ENCODE peak calls at places on chromosomes 11 and 22, in nine cellular contexts. J is HFF-Myc; G is GM06990; U is kidney; R is omental fat pad; L is IMR-90; B is WTC11; S is A673; M is CD8-positive, alpha-beta T cell. D is an unnamed sample.

GRCh38 chr11:119363081-119363861 is 16.8 kb upstream of the MFRP start:
- DNase-seq in J (no peak), G (no peak), U (peak), R (no peak), L (no peak), B (no peak), S (no peak), M (no peak), D (no peak)

GRCh38 chr11:67400251-67400941 is 1.3 kb downstream of the PPP1CA start:
- DNase-seq in J (no peak), G (no peak), U (no peak), R (no peak), L (no peak), B (no peak), S (no peak), M (no peak), D (no peak)

GRCh38 chr11:2179516-2179915 is 7.9 kb upstream of the TH start:
- DNase-seq in J (no peak), G (no peak), U (no peak), R (no peak), L (no peak), B (no peak), S (no peak), M (no peak), D (no peak)

GRCh38 chr22:27719033-27719341 is 82.6 kb downstream of the MN1 start:
- DNase-seq in J (no peak), G (no peak), U (no peak), R (no peak), L (no peak), B (no peak), S (no peak), M (no peak), D (no peak)

GRCh38 chr22:22061085-22062077 is 78.8 kb upstream of the TOP3B start:
- DNase-seq in J (no peak), G (no peak), U (no peak), R (no peak), L (peak), B (no peak), S (peak), M (no peak), D (no peak)

GRCh38 chr11:33652001-33652400 is 48.6 kb downstream of the C11orf91 start:
- DNase-seq in J (no peak), G (no peak), U (no peak), R (no peak), L (peak), B (no peak), S (no peak), M (no peak), D (no peak)

GRCh38 chr11:888290-889212 is 22.1 kb downstream of the CHID1 start:
- DNase-seq in J (no peak), G (no peak), U (no peak), R (no peak), L (no peak), B (no peak), S (no peak), M (no peak), D (no peak)

GRCh38 chr11:111840143-111840542 is 31.2 kb downstream of the ALG9 start:
- DNase-seq in J (no peak), G (no peak), U (no peak), R (no peak), L (no peak), B (no peak), S (no peak), M (no peak), D (no peak)

GRCh38 chr11:87463486-87464102 is 425.9 kb downstream of the TMEM135 start:
- DNase-seq in J (no peak), G (no peak), U (no peak), R (no peak), L (peak), B (peak), S (peak), M (no peak), D (no peak)

GRCh38 chr11:18132341-18132740 is at the start of gene MRGPRX3:
- DNase-seq in J (no peak), G (no peak), U (no peak), R (no peak), L (no peak), B (no peak), S (no peak), M (no peak), D (no peak)

GRCh38 chr11:19432370-19433163 is 191.8 kb upstream of the E2F8 start:
- DNase-seq in J (peak), G (peak), U (no peak), R (no peak), L (peak), B (no peak), S (no peak), M (no peak), D (no peak)

GRCh38 chr11:132772712-132773545 is 759.4 kb downstream of the OPCML start:
- DNase-seq in J (no peak), G (no peak), U (no peak), R (no peak), L (no peak), B (no peak), S (peak), M (no peak), D (no peak)

GRCh38 chr22:41284465-41284864 is 1.5 kb downstream of the RANGAP1 start:
- DNase-seq in J (no peak), G (no peak), U (no peak), R (no peak), L (no peak), B (no peak), S (no peak), M (no peak), D (no peak)

GRCh38 chr11:72925656-72926055 is 111.4 kb downstream of the ATG16L2 start:
- DNase-seq in J (no peak), G (no peak), U (no peak), R (no peak), L (no peak), B (no peak), S (no peak), M (no peak), D (no peak)

GRCh38 chr11:93659216-93659615 is 2.3 kb upstream of the CEP295 start:
- DNase-seq in J (no peak), G (no peak), U (no peak), R (no peak), L (no peak), B (no peak), S (no peak), M (no peak), D (no peak)

GRCh38 chr22:40676644-40677043 is 2.6 kb upstream of the MCHR1 start:
- DNase-seq in J (no peak), G (no peak), U (no peak), R (no peak), L (no peak), B (no peak), S (no peak), M (no peak), D (no peak)

GRCh38 chr11:20397281-20397680 is 9.8 kb downstream of the PRMT3 start:
- DNase-seq in J (peak), G (peak), U (no peak), R (no peak), L (peak), B (no peak), S (peak), M (no peak), D (no peak)

GRCh38 chr11:57779275-57779674 is 17.7 kb downstream of the CTNND1 start:
- DNase-seq in J (no peak), G (no peak), U (no peak), R (no peak), L (peak), B (peak), S (no peak), M (no peak), D (no peak)

GRCh38 chr11:72758690-72759389 is 6.6 kb upstream of the ARAP1 start:
- DNase-seq in J (no peak), G (no peak), U (peak), R (no peak), L (peak), B (no peak), S (peak), M (no peak), D (no peak)

GRCh38 chr11:130112071-130112830 is 42.6 kb downstream of the APLP2 start:
- DNase-seq in J (no peak), G (no peak), U (no peak), R (no peak), L (no peak), B (no peak), S (no peak), M (no peak), D (no peak)

GRCh38 chr11:102006835-102007566 is 40.2 kb upstream of the CFAP300 start:
- DNase-seq in J (no peak), G (no peak), U (no peak), R (no peak), L (no peak), B (no peak), S (no peak), M (no peak), D (no peak)

GRCh38 chr11:99865951-99866350 is 821.1 kb upstream of the ARHGAP42 start:
- DNase-seq in J (no peak), G (no peak), U (no peak), R (no peak), L (no peak), B (no peak), S (peak), M (no peak), D (no peak)

GRCh38 chr11:119483341-119483880 is 60.4 kb upstream of the THY1 start:
- DNase-seq in J (no peak), G (no peak), U (no peak), R (peak), L (no peak), B (no peak), S (no peak), M (no peak), D (no peak)

GRCh38 chr11:119832536-119832935 is 103.5 kb upstream of the NECTIN1 start:
- DNase-seq in J (peak), G (no peak), U (peak), R (no peak), L (peak), B (no peak), S (no peak), M (no peak), D (no peak)

GRCh38 chr11:10930961-10931760 is 73.3 kb upstream of the ZBED5 start:
- DNase-seq in J (no peak), G (peak), U (peak), R (no peak), L (peak), B (peak), S (peak), M (peak), D (peak)

GRCh38 chr11:68471360-68472340 is 11.1 kb downstream of the PPP6R3 start:
- DNase-seq in J (no peak), G (no peak), U (peak), R (no peak), L (peak), B (no peak), S (no peak), M (peak), D (no peak)

GRCh38 chr11:83257638-83258229 is 28.4 kb downstream of the CCDC90B start:
- DNase-seq in J (peak), G (no peak), U (no peak), R (no peak), L (peak), B (no peak), S (no peak), M (no peak), D (no peak)

GRCh38 chr22:41902016-41902415 is 12.9 kb downstream of the SHISA8 start:
- DNase-seq in J (no peak), G (no peak), U (no peak), R (no peak), L (no peak), B (no peak), S (no peak), M (no peak), D (no peak)

GRCh38 chr11:68441466-68442230 is 18.9 kb upstream of the PPP6R3 start:
- DNase-seq in J (no peak), G (no peak), U (no peak), R (no peak), L (peak), B (no peak), S (peak), M (no peak), D (no peak)

GRCh38 chr11:17430616-17431015 is 42.2 kb upstream of the KCNJ11 start:
- DNase-seq in J (no peak), G (no peak), U (no peak), R (no peak), L (no peak), B (no peak), S (no peak), M (no peak), D (no peak)

DNA sequence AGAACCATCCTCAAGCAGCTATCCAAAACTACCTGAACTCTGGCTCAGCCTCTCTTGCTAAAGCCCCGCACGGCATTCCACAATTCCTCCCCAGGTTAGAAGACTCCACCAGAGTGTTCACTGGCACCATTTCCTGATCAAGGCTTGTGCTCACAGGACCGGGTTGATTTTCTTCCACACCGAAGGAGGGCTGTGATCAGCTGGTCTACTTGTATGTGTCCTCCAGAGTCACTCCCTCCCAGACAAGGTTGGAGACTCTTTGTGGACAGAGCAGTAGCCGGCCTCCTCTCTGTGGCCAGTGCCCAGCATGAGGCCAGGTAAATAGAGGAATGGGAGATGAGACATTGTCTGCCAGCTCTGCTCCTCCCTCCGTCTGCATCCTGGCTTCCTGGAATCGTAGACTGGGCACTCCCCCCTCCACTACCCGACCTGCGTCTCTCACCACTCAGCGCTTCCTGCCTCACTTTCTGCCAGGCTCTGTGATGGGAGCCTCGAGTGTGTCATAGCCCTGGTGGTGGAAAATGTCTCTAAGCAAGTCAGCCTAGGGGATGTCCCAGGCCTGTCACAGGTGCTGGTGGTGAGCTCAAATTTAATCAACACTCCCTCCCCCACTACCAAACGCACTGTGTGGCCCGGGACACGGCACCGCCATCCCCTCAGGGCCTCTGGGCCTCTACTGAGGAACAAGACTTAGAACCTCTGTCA is 12.5 kb upstream of the TMPRSS6 start:
- DNase-seq in J (no peak), G (peak), U (no peak), R (no peak), L (peak), B (no peak), S (no peak), M (peak), D (no peak)
- TF ChIP-seq CTCF in J (no peak), G (no peak), U (no peak), R (no peak), L (no peak), B (no peak), S (no peak), M (no peak), D (no peak)

GRCh38 chr11:66264893-66265292 is 3.5 kb upstream of the RAB1B start:
- DNase-seq in J (no peak), G (no peak), U (no peak), R (no peak), L (no peak), B (peak), S (peak), M (peak), D (no peak)
- TF ChIP-seq CTCF in J (peak), G (peak), U (no peak), R (no peak), L (peak), B (peak), S (peak), M (no peak), D (peak)

DNA sequence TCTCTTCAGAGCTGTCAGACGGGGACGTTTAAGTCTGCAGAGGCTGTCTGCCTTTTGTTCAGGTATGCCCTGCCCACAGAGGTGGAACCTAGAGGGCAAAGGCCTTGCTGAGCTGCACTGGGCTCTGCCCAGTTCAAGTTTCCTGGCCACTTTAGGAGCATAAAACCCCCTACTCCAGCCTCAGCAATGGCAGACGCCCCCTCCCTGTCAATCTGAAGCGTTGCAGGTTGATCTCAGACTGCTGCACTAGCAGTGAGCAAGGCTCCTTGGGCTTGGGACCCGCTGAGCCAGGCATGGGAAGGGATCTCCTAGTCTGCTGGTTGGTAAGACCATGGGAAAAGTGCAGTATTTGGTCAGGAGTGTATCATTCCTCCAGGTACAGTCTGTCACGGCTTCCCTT is 66.6 kb upstream of the TP53I11 start:
- DNase-seq in J (no peak), G (no peak), U (no peak), R (no peak), L (no peak), B (peak), S (no peak), M (no peak), D (no peak)
- TF ChIP-seq CTCF in J (no peak), G (no peak), U (no peak), R (no peak), L (no peak), B (peak), S (peak), M (no peak), D (peak)

GRCh38 chr11:123430736-123431356 is 777 bp downstream of the GRAMD1B start:
- DNase-seq in J (no peak), G (peak), U (peak), R (no peak), L (peak), B (peak), S (peak), M (peak), D (peak)
- TF ChIP-seq CTCF in J (no peak), G (peak), U (no peak), R (no peak), L (no peak), B (no peak), S (peak), M (peak), D (no peak)

GRCh38 chr11:116910847-116911246 is 73.4 kb upstream of the APOA1 start:
- DNase-seq in J (no peak), G (no peak), U (no peak), R (no peak), L (no peak), B (no peak), S (no peak), M (no peak), D (no peak)

GRCh38 chr11:116906479-116906878 is 69.1 kb upstream of the APOA1 start:
- DNase-seq in J (no peak), G (no peak), U (no peak), R (no peak), L (no peak), B (no peak), S (no peak), M (no peak), D (no peak)

GRCh38 chr11:116910378-116910777 is 73.0 kb upstream of the APOA1 start:
- DNase-seq in J (no peak), G (no peak), U (no peak), R (no peak), L (peak), B (no peak), S (no peak), M (no peak), D (no peak)

GRCh38 chr11:116911981-116912734 is 74.7 kb upstream of the APOA1 start:
- DNase-seq in J (peak), G (no peak), U (no peak), R (no peak), L (no peak), B (no peak), S (no peak), M (no peak), D (no peak)

GRCh38 chr11:116909245-116909644 is 71.8 kb upstream of the APOA1 start:
- DNase-seq in J (no peak), G (no peak), U (no peak), R (no peak), L (no peak), B (no peak), S (no peak), M (no peak), D (no peak)
- TF ChIP-seq CTCF in J (no peak), G (no peak), U (no peak), R (no peak), L (no peak), B (no peak), S (no peak), M (no peak), D (no peak)

GRCh38 chr11:117908261-117908895 is 20.8 kb downstream of the TMPRSS13 start:
- DNase-seq in J (no peak), G (no peak), U (no peak), R (no peak), L (no peak), B (no peak), S (no peak), M (no peak), D (no peak)
- TF ChIP-seq CTCF in J (no peak), G (no peak), U (no peak), R (no peak), L (no peak), B (no peak), S (no peak), M (no peak), D (no peak)

GRCh38 chr11:12958984-12959383 is 50.1 kb upstream of the RASSF10 start:
- DNase-seq in J (no peak), G (no peak), U (no peak), R (no peak), L (no peak), B (no peak), S (no peak), M (no peak), D (no peak)

GRCh38 chr11:12963789-12964536 is 45.2 kb upstream of the RASSF10 start:
- DNase-seq in J (peak), G (peak), U (no peak), R (peak), L (peak), B (peak), S (peak), M (peak), D (peak)

GRCh38 chr11:12963051-12963450 is 46.1 kb upstream of the RASSF10 start:
- DNase-seq in J (no peak), G (no peak), U (no peak), R (no peak), L (no peak), B (no peak), S (no peak), M (no peak), D (no peak)

GRCh38 chr11:12962306-12962705 is 46.8 kb upstream of the RASSF10 start:
- DNase-seq in J (no peak), G (no peak), U (no peak), R (no peak), L (no peak), B (no peak), S (no peak), M (no peak), D (no peak)

GRCh38 chr11:12961615-12962014 is 47.5 kb upstream of the RASSF10 start:
- DNase-seq in J (no peak), G (no peak), U (no peak), R (no peak), L (peak), B (no peak), S (peak), M (no peak), D (no peak)
- TF ChIP-seq CTCF in J (peak), G (no peak), U (no peak), R (no peak), L (peak), B (no peak), S (peak), M (no peak), D (no peak)

D was measured in progenitor cell of endocrine pancreas.